ENCODE peak calls at places on chromosomes 3 and 15, in eight cellular contexts. I is central memory CD4-positive, alpha-beta T cell; M is T-cell; Y is lower lobe of right lung; E is EH; J is HL-60; W is activated T-cell treated with anti-CD3 and anti-CD28 coated beads for 24 hours; D is iris pigment epithelial cell. R is an unnamed sample.

GRCh38 chr15:90268415-90268814 is 2.9 kb downstream of the NGRN start:
- DNase-seq in W (no peak), E (no peak), M (no peak), I (no peak), Y (no peak), D (peak; percentile 3), J (no peak), R (no peak)

GRCh38 chr3:102089904-102090492 is 240.7 kb downstream of the NFKBIZ start:
- DNase-seq in W (no peak), D (peak; percentile 83), Y (no peak), M (no peak), I (no peak), J (no peak), E (peak; percentile 99), R (no peak)

GRCh38 chr15:73796266-73796939 is 43.3 kb upstream of the INSYN1 start:
- DNase-seq in D (no peak), E (no peak), Y (no peak), M (no peak), I (no peak), W (no peak), J (no peak), R (no peak)

GRCh38 chr3:43747641-43748040 is 56.9 kb downstream of the ABHD5 start:
- DNase-seq in J (no peak), Y (no peak), D (peak; percentile 56), I (no peak), M (no peak), E (peak; percentile 79), W (no peak), R (no peak)

GRCh38 chr3:128801779-128802369 is 75.9 kb downstream of the RAB7A start:
- DNase-seq in D (no peak), M (no peak), W (no peak), I (no peak), J (no peak), Y (no peak), E (no peak), R (no peak)

GRCh38 chr15:74319596-74320357 is 47.7 kb downstream of the CYP11A1 start:
- DNase-seq in Y (no peak), J (no peak), E (no peak), I (no peak), D (no peak), M (no peak), W (no peak), R (no peak)

GRCh38 chr3:25783661-25784512 is 644 bp upstream of the NGLY1 start:
- DNase-seq in M (no peak), I (no peak), W (no peak), D (peak; percentile 59), Y (peak; percentile 70), J (peak; percentile 64), E (peak; percentile 41), R (peak; percentile 72)

GRCh38 chr15:49831206-49831965 is 210.5 kb downstream of the DTWD1 start:
- DNase-seq in I (no peak), W (no peak), Y (no peak), E (peak; percentile 99), M (no peak), J (no peak), D (peak; percentile 94), R (no peak)

GRCh38 chr3:111359261-111360030 is 182.6 kb upstream of the CD96 start:
- DNase-seq in M (no peak), W (no peak), I (no peak), E (no peak), D (no peak), J (no peak), Y (no peak), R (no peak)

GRCh38 chr3:15542641-15543040 is 21.1 kb upstream of the COLQ start:
- DNase-seq in Y (no peak), E (no peak), J (no peak), D (no peak), W (no peak), I (no peak), M (no peak), R (no peak)

R was measured in GDM1.